ENCODE peak calls at places on chromosomes 1 and 21, in four cellular contexts. I is activated CD8-positive, alpha-beta T cell treated with anti-CD3 and anti-CD28 coated beads for 36 hours; J is HT-29; P is SK-N-DZ. M is an unnamed sample.

GRCh38 chr21:38621132-38621531 is 122.9 kb upstream of the ERG start:
- DNase-seq in P (no peak), J (peak; percentile 1), I (no peak), M (peak; percentile 75)

GRCh38 chr1:210362526-210362925 is 33.8 kb downstream of the HHAT start:
- DNase-seq in I (no peak), J (no peak), P (no peak), M (no peak)

GRCh38 chr21:36035381-36035791 is 24.9 kb downstream of the SETD4 start:
- DNase-seq in J (no peak), P (peak; percentile 95), I (no peak), M (peak; percentile 7)

GRCh38 chr1:2381741-2382620 is 9.4 kb downstream of the MORN1 start:
- DNase-seq in P (peak; percentile 59), I (peak; percentile 81), J (peak; percentile 76), M (peak; percentile 66)

GRCh38 chr1:246680180-246680579 is 44.0 kb upstream of the SCCPDH start:
- DNase-seq in J (no peak), P (no peak), I (no peak), M (no peak)

GRCh38 chr21:38830667-38831525 is 25.2 kb downstream of the ETS2 start:
- DNase-seq in I (no peak), J (no peak), P (no peak), M (no peak)

GRCh38 chr1:246001142-246001812 is 505.8 kb downstream of the SMYD3 start:
- DNase-seq in J (no peak), I (no peak), P (no peak), M (no peak)

GRCh38 chr1:235351898-235352297 is 15.3 kb upstream of the TBCE start:
- DNase-seq in J (no peak), I (no peak), P (no peak), M (peak; percentile 17)

GRCh38 chr1:42886800-42887199 is 40.4 kb downstream of the ZNF691 start:
- DNase-seq in J (no peak), I (no peak), P (no peak), M (no peak)